ENCODE peak calls at places on chromosomes 4 and X, in nine cellular contexts. M is T follicular helper cell, U is midbrain, G is Kasumi-1, P is AG08396, X is DMS53, B is psoas muscle, Q is HTR-8/SVneo, N is mucosa of gallbladder. A is an unnamed sample.
A peak's percentile ranks its signal among the peaks of the same experiment; 100 is the strongest.

GRCh38 chr4:94451051-94451404 is 714 bp upstream of the PDLIM5 start:
- DNase-seq in M (no peak), U (no peak), G (no peak), P (no peak), X (peak; percentile 38), B (no peak), Q (no peak), N (no peak), A (no peak)

GRCh38 chrX:85107407-85107806 is 103.7 kb downstream of the APOOL start:
- DNase-seq in M (no peak), U (no peak), G (no peak), P (no peak), X (no peak), B (no peak), Q (no peak), N (no peak), A (no peak)

GRCh38 chr4:8540991-8541390 is 39.2 kb upstream of the GPR78 start:
- DNase-seq in M (no peak), U (no peak), G (no peak), P (no peak), X (no peak), B (no peak), Q (no peak), N (no peak), A (no peak)

GRCh38 chrX:30388325-30388724 is 79.1 kb upstream of the NR0B1 start:
- DNase-seq in M (no peak), U (no peak), G (no peak), P (no peak), X (no peak), B (no peak), Q (no peak), N (no peak), A (no peak)

GRCh38 chr4:5730993-5731975 is 20.3 kb downstream of the EVC start:
- DNase-seq in M (no peak), U (no peak), G (peak; percentile 2), P (no peak), X (no peak), B (no peak), Q (no peak), N (no peak), A (no peak)

GRCh38 chrX:17931855-17932254 is 70.8 kb upstream of the RAI2 start:
- DNase-seq in M (no peak), U (no peak), G (no peak), P (no peak), X (no peak), B (no peak), Q (no peak), N (no peak), A (no peak)

GRCh38 chr4:120921456-120922389 is 803 bp downstream of the PRDM5 start:
- DNase-seq in M (no peak), U (peak; percentile 37), G (peak; percentile 32), P (peak; percentile 75), X (peak; percentile 73), B (peak; percentile 77), Q (peak; percentile 47), N (peak; percentile 52), A (peak; percentile 46)

GRCh38 chrX:50100188-50100587 is 100.6 kb downstream of the AKAP4 start:
- DNase-seq in M (no peak), U (peak; percentile 2), G (peak; percentile 47), P (no peak), X (peak; percentile 63), B (no peak), Q (peak; percentile 0), N (no peak), A (no peak)

GRCh38 chr4:55568905-55569504 is 22.3 kb upstream of the CLOCK start:
- DNase-seq in M (no peak), U (no peak), G (no peak), P (no peak), X (peak; percentile 34), B (no peak), Q (no peak), N (no peak), A (no peak)

GRCh38 chrX:49995021-49995731 is 72.8 kb downstream of the CLCN5 start:
- DNase-seq in M (no peak), U (no peak), G (no peak), P (peak; percentile 27), X (no peak), B (no peak), Q (no peak), N (no peak), A (no peak)

GRCh38 chr4:14743172-14743571 is 259.1 kb upstream of the CPEB2 start:
- DNase-seq in M (no peak), U (no peak), G (no peak), P (no peak), X (no peak), B (no peak), Q (no peak), N (no peak), A (no peak)

GRCh38 chr4:78938868-78939666 is at the start of gene PAQR3:
- DNase-seq in M (peak; percentile 78), U (peak; percentile 91), G (peak; percentile 82), P (peak; percentile 97), X (peak; percentile 89), B (peak; percentile 87), Q (peak; percentile 66), N (peak; percentile 80), A (peak; percentile 80)

GRCh38 chrX:9610774-9611392 is 146.0 kb downstream of the TBL1X start:
- DNase-seq in M (no peak), U (peak; percentile 20), G (no peak), P (no peak), X (peak; percentile 0), B (no peak), Q (no peak), N (no peak), A (no peak)

GRCh38 chr4:24840362-24840761 is 45.0 kb downstream of the SOD3 start:
- DNase-seq in M (no peak), U (no peak), G (no peak), P (no peak), X (peak; percentile 68), B (no peak), Q (no peak), N (no peak), A (no peak)

GRCh38 chr4:153206534-153206933 is 2.3 kb downstream of the TRIM2 start:
- DNase-seq in M (no peak), U (no peak), G (no peak), P (no peak), X (no peak), B (no peak), Q (no peak), N (no peak), A (no peak)

GRCh38 chr4:52643846-52644245 is 15.3 kb downstream of the USP46 start:
- DNase-seq in M (no peak), U (no peak), G (no peak), P (no peak), X (peak; percentile 36), B (peak; percentile 78), Q (no peak), N (peak; percentile 46), A (no peak)

GRCh38 chr4:169024762-169025161 is 14.7 kb upstream of the CBR4 start:
- DNase-seq in M (no peak), U (peak; percentile 56), G (peak; percentile 62), P (peak; percentile 46), X (peak; percentile 56), B (no peak), Q (peak; percentile 64), N (peak; percentile 20), A (peak; percentile 26)

GRCh38 chr4:174524242-174524641 is 2.0 kb upstream of the HPGD start:
- DNase-seq in M (no peak), U (no peak), G (no peak), P (no peak), X (no peak), B (no peak), Q (no peak), N (peak; percentile 67), A (no peak)

GRCh38 chrX:42804524-42804923 is 26.6 kb upstream of the PPP1R2C start:
- DNase-seq in M (no peak), U (no peak), G (no peak), P (no peak), X (peak; percentile 52), B (no peak), Q (no peak), N (no peak), A (no peak)

GRCh38 chrX:40827331-40827730 is 92.0 kb upstream of the MED14 start:
- DNase-seq in M (no peak), U (no peak), G (no peak), P (no peak), X (no peak), B (no peak), Q (no peak), N (no peak), A (no peak)

GRCh38 chrX:56068274-56068758 is 163.8 kb upstream of the KLF8 start:
- DNase-seq in M (no peak), U (no peak), G (no peak), P (no peak), X (peak; percentile 53), B (no peak), Q (no peak), N (no peak), A (no peak)

GRCh38 chr4:176357359-176358082 is 37.8 kb downstream of the SPCS3 start:
- DNase-seq in M (no peak), U (no peak), G (no peak), P (no peak), X (no peak), B (no peak), Q (no peak), N (no peak), A (no peak)

GRCh38 chr4:26034849-26035248 is 120.8 kb downstream of the SMIM20 start:
- DNase-seq in M (no peak), U (no peak), G (no peak), P (no peak), X (no peak), B (no peak), Q (no peak), N (no peak), A (no peak)

GRCh38 chrX:131617182-131617581 is 73.3 kb downstream of the OR13H1 start:
- DNase-seq in M (no peak), U (no peak), G (no peak), P (no peak), X (no peak), B (no peak), Q (no peak), N (no peak), A (no peak)

GRCh38 chr4:145878501-145879435 is 59.9 kb downstream of the ZNF827 start:
- DNase-seq in M (no peak), U (no peak), G (no peak), P (peak; percentile 13), X (no peak), B (no peak), Q (no peak), N (no peak), A (no peak)

A was measured in prostate gland.